ENCODE peak calls at places on chromosomes 3 and 15, in five cellular contexts. T, V, G, N and Z are unnamed samples.

GRCh38 chr15:91852741-91853500 is 587 bp upstream of the SLCO3A1 start:
- DNase-seq in T (peak), V (no peak), G (peak), N (peak), Z (peak)

GRCh38 chr3:64977308-64978100 is 289.7 kb upstream of the ADAMTS9 start:
- DNase-seq in T (no peak), V (no peak), G (no peak), N (no peak), Z (no peak)

GRCh38 chr15:58771621-58772235 is 626 bp downstream of the MINDY2 start:
- DNase-seq in T (peak), V (no peak), G (no peak), N (peak), Z (peak)

GRCh38 chr3:23601020-23601822 is 204.5 kb upstream of the UBE2E1 start:
- DNase-seq in T (no peak), V (no peak), G (no peak), N (no peak), Z (no peak)

GRCh38 chr3:130894130-130894872 is 417 bp downstream of the ATP2C1 start:
- DNase-seq in T (peak), V (no peak), G (peak), N (peak), Z (peak)

GRCh38 chr3:7508821-7509220 is 647.9 kb downstream of the GRM7 start:
- DNase-seq in T (no peak), V (no peak), G (no peak), N (no peak), Z (no peak)

GRCh38 chr15:33729648-33730047 is 238.6 kb upstream of the CHRM5 start:
- DNase-seq in T (no peak), V (peak), G (no peak), N (no peak), Z (no peak)

GRCh38 chr3:25428003-25428861 is at the start of gene RARB:
- DNase-seq in T (peak), V (no peak), G (no peak), N (peak), Z (no peak)

GRCh38 chr15:99099661-99100060 is 5.2 kb upstream of the SYNM start:
- DNase-seq in T (no peak), V (no peak), G (no peak), N (no peak), Z (no peak)

GRCh38 chr3:43288366-43288765 is 2.0 kb downstream of the SNRK start:
- DNase-seq in T (peak), V (no peak), G (peak), N (no peak), Z (no peak)

GRCh38 chr3:195761031-195761430 is 40.3 kb downstream of the MUC20 start:
- DNase-seq in T (no peak), V (no peak), G (no peak), N (no peak), Z (no peak)

GRCh38 chr3:122183893-122184590 is 574 bp downstream of the CASR start:
- DNase-seq in T (no peak), V (no peak), G (no peak), N (no peak), Z (no peak)

GRCh38 chr3:64011685-64012084 is 11.6 kb downstream of the PSMD6 start:
- DNase-seq in T (peak), V (no peak), G (no peak), N (no peak), Z (no peak)

GRCh38 chr3:196406806-196407470 is 25.3 kb downstream of the UBXN7 start:
- DNase-seq in T (peak), V (no peak), G (no peak), N (no peak), Z (no peak)

GRCh38 chr15:38461089-38461833 is 7.3 kb downstream of the FAM98B start:
- DNase-seq in T (peak), V (no peak), G (no peak), N (no peak), Z (no peak)

GRCh38 chr3:71724584-71725278 is 471 bp downstream of the EIF4E3 start:
- DNase-seq in T (peak), V (no peak), G (peak), N (peak), Z (peak)

GRCh38 chr3:139793408-139793807 is 115.6 kb upstream of the NMNAT3 start:
- DNase-seq in T (no peak), V (no peak), G (no peak), N (no peak), Z (no peak)

GRCh38 chr3:69865920-69866679 is 126.8 kb downstream of the MITF start:
- DNase-seq in T (peak), V (no peak), G (no peak), N (no peak), Z (no peak)

GRCh38 chr3:99866167-99866810 is 48.6 kb downstream of the CMSS1 start:
- DNase-seq in T (peak), V (no peak), G (no peak), N (no peak), Z (no peak)

GRCh38 chr15:93382196-93382820 is 293.3 kb upstream of the RGMA start:
- DNase-seq in T (no peak), V (no peak), G (no peak), N (no peak), Z (no peak)

GRCh38 chr3:186281172-186281571 is 80.9 kb downstream of the DGKG start:
- DNase-seq in T (peak), V (no peak), G (no peak), N (no peak), Z (no peak)

GRCh38 chr15:89785064-89785770 is 9.1 kb downstream of the MESP2 start:
- DNase-seq in T (peak), V (no peak), G (no peak), N (no peak), Z (no peak)

GRCh38 chr15:92416557-92416956 is 22.9 kb downstream of the ST8SIA2 start:
- DNase-seq in T (no peak), V (no peak), G (no peak), N (no peak), Z (no peak)

GRCh38 chr3:46168583-46168982 is 39.5 kb downstream of the CCR1 start:
- DNase-seq in T (no peak), V (no peak), G (no peak), N (no peak), Z (no peak)

GRCh38 chr15:38674440-38674839 is 109.8 kb upstream of the RASGRP1 start:
- DNase-seq in T (no peak), V (no peak), G (no peak), N (no peak), Z (no peak)

GRCh38 chr3:171192176-171192854 is 165.8 kb upstream of the SLC2A2 start:
- DNase-seq in T (peak), V (peak), G (no peak), N (no peak), Z (no peak)

GRCh38 chr15:92879949-92880725 is 20.0 kb upstream of the CHD2 start:
- DNase-seq in T (no peak), V (no peak), G (no peak), N (no peak), Z (peak)

GRCh38 chr3:45701167-45701867 is 12.1 kb downstream of the SACM1L start:
- DNase-seq in T (peak), V (no peak), G (no peak), N (no peak), Z (no peak)

GRCh38 chr3:12916159-12916558 is 74.8 kb upstream of the RPL32 start:
- DNase-seq in T (no peak), V (no peak), G (peak), N (no peak), Z (peak)

GRCh38 chr3:48637305-48637704 is 2.0 kb upstream of the SLC26A6 start:
- DNase-seq in T (no peak), V (no peak), G (no peak), N (no peak), Z (no peak)

GRCh38 chr3:66456711-66457173 is 44.1 kb downstream of the LRIG1 start:
- DNase-seq in T (no peak), V (no peak), G (no peak), N (no peak), Z (no peak)

GRCh38 chr3:46489875-46490274 is 7.9 kb upstream of the RTP3 start:
- DNase-seq in T (no peak), V (no peak), G (no peak), N (no peak), Z (peak)

GRCh38 chr15:64895285-64896065 is 16.2 kb upstream of the ANKDD1A start:
- DNase-seq in T (no peak), V (no peak), G (peak), N (no peak), Z (peak)

GRCh38 chr3:161879470-161879869 is 382.9 kb downstream of the OTOL1 start:
- DNase-seq in T (no peak), V (no peak), G (no peak), N (no peak), Z (no peak)

GRCh38 chr3:172201136-172201989 is 162.0 kb downstream of the FNDC3B start:
- DNase-seq in T (peak), V (no peak), G (no peak), N (peak), Z (no peak)
- H3K27ac ChIP-seq in T (peak), V (no peak), G (no peak), N (peak), Z (no peak)

GRCh38 chr3:129632977-129633376 is 26.5 kb upstream of the PLXND1 start:
- DNase-seq in T (no peak), V (no peak), G (no peak), N (no peak), Z (no peak)
- H3K4me3 ChIP-seq in T (no peak), V (no peak), G (no peak), N (no peak), Z (no peak)

GRCh38 chr3:129555176-129555575 is 12.2 kb downstream of the H1-8 start:
- DNase-seq in T (no peak), V (no peak), G (no peak), N (no peak), Z (no peak)

GRCh38 chr3:129555616-129556357 is 12.8 kb downstream of the H1-8 start:
- DNase-seq in T (no peak), V (no peak), G (no peak), N (no peak), Z (no peak)

GRCh38 chr3:129557737-129558037 is 14.7 kb downstream of the H1-8 start:
- DNase-seq in T (no peak), V (no peak), G (no peak), N (no peak), Z (no peak)

GRCh38 chr3:129556890-129557736 is 14.1 kb downstream of the H1-8 start:
- DNase-seq in T (no peak), V (no peak), G (no peak), N (peak), Z (no peak)

GRCh38 chr3:129556358-129556695 is 13.4 kb downstream of the H1-8 start:
- DNase-seq in T (no peak), V (no peak), G (no peak), N (no peak), Z (no peak)
- H3K27ac ChIP-seq in T (no peak), V (no peak), G (no peak), N (no peak), Z (no peak)

GRCh38 chr15:28107111-28107893 is 8.2 kb upstream of the OCA2 start:
- DNase-seq in T (peak), V (no peak), G (peak), N (peak), Z (no peak)
- H3K4me3 ChIP-seq in T (peak), V (no peak), G (peak), N (peak), Z (peak)

DNA sequence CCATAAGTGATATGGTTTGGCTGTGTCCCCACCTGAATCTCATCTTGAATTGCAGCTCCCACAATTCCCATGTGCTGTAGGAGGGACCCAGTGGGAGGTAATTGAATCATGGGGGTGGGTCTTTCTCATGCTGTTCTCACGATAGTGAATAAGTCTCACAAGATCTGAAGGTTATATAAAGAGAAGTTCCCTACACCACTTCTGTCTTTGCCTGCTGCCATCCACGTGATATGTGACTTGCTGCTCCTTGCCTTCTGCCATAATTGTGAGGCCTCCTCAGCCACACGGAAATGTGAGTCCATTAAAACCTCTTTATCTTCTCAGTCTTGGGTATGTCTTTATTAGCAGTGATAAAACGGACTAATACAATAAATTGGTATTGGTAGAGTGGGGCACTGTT is 75.0 kb upstream of the CADPS start:
- DNase-seq in T (no peak), V (no peak), G (no peak), N (no peak), Z (no peak)
- H3K27ac ChIP-seq in T (no peak), V (no peak), G (no peak), N (no peak), Z (no peak)

DNA sequence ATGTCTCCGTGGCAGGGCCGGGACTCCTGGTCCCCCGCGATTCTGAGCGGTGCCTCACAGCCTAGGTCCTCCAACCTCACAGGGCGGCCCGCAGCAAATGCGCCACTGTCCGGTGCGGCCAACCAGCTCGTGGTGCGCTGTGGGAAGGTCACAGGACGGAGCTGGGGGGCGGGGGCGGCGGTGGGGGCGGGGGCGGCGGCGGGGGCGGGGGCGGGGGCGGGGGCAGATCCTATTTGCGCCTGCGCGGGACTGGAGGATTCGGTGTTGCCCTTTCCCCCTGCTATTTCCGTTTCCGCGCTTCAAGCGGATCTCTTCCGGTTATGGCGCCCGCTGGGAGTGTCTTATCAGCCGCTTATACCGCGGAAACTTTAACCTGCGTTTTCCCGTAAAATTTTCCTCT is 106.7 kb upstream of the SNRPN start:
- DNase-seq in T (peak), V (no peak), G (no peak), N (no peak), Z (no peak)
- H3K4me3 ChIP-seq in T (peak), V (no peak), G (no peak), N (peak), Z (no peak)

GRCh38 chr15:83109532-83109931 is 2.1 kb downstream of the TM6SF1 start:
- DNase-seq in T (no peak), V (no peak), G (no peak), N (no peak), Z (no peak)
- H3K27ac ChIP-seq in T (no peak), V (no peak), G (no peak), N (no peak), Z (no peak)

GRCh38 chr3:29284578-29284977 is 3.7 kb downstream of the RBMS3 start:
- DNase-seq in T (no peak), V (no peak), G (no peak), N (no peak), Z (no peak)
- H3K4me3 ChIP-seq in T (peak), V (no peak), G (no peak), N (peak), Z (no peak)

GRCh38 chr3:155079795-155080546 is at the start of gene MME:
- DNase-seq in T (peak), V (no peak), G (no peak), N (peak), Z (no peak)
- H3K27ac ChIP-seq in T (peak), V (no peak), G (no peak), N (no peak), Z (no peak)